ENCODE peak calls at places on chromosomes 16 and 17, in six cellular contexts. W is endodermal cell, G is fibroblast of lung, V is NB4, N is progenitor cell of endocrine pancreas, E is uterus. O is an unnamed sample.

GRCh38 chr16:85258616-85259015 is 146.3 kb upstream of the CIBAR2 start:
- DNase-seq in G (no peak), W (no peak), E (no peak), V (peak; percentile 50), N (no peak), O (no peak)

GRCh38 chr17:64182325-64183012 is 52.5 kb upstream of the ERN1 start:
- DNase-seq in E (no peak), V (no peak), W (no peak), G (no peak), N (no peak), O (no peak)

GRCh38 chr17:9854255-9854654 is 28.5 kb downstream of the GLP2R start:
- DNase-seq in V (no peak), W (no peak), N (no peak), G (no peak), E (no peak), O (no peak)

GRCh38 chr16:81261049-81261648 is 22.7 kb downstream of the BCO1 start:
- DNase-seq in G (no peak), E (no peak), N (no peak), W (peak; percentile 74), V (peak; percentile 47), O (no peak)

GRCh38 chr17:72691601-72692000 is 400.9 kb downstream of the SLC39A11 start:
- DNase-seq in V (no peak), G (peak; percentile 88), E (no peak), W (no peak), N (no peak), O (no peak)

GRCh38 chr17:39599006-39599664 is 8.6 kb downstream of the NEUROD2 start:
- DNase-seq in V (no peak), W (peak; percentile 69), N (no peak), E (no peak), G (no peak), O (no peak)

GRCh38 chr16:13936596-13937081 is 16.7 kb downstream of the ERCC4 start:
- DNase-seq in G (peak; percentile 56), W (no peak), E (peak; percentile 38), N (no peak), V (peak; percentile 72), O (no peak)

GRCh38 chr16:71360378-71360777 is 1.9 kb downstream of the CALB2 start:
- DNase-seq in E (no peak), V (peak; percentile 53), G (peak; percentile 97), N (no peak), W (no peak), O (no peak)

GRCh38 chr17:76075364-76076099 is 951 bp downstream of the GALR2 start:
- DNase-seq in N (no peak), G (no peak), E (no peak), V (peak; percentile 35), W (peak; percentile 90), O (no peak)

DNA sequence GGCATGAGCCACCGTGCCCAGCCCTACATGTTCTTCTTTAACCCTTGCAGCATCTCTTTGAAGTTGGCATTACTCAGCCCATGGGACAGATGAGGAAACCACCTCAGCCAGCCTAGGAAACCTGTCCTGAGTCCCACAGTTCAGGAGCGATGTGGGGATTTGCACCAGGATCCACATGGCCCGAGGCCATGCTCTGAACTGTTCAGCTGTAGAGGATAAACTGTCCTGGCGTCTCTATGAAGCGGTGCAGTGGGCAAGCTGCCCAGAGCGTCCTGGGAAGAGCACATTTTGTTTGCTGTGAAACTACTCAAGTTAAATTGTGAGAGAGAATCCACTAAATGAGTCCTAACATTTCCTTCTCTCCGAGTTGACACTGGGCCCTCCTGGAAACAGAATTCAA is 276.7 kb upstream of the TNRC6C start:
- DNase-seq in N (no peak), E (peak; percentile 67), V (no peak), G (peak; percentile 4), W (peak; percentile 33), O (no peak)
- TF ChIP-seq CTCF in N (no peak), E (no peak), V (no peak), G (no peak), W (no peak), O (no peak)

GRCh38 chr17:1473170-1473569 is 17.1 kb upstream of the CRK start:
- DNase-seq in W (peak; percentile 73), N (no peak), E (no peak), V (peak; percentile 57), G (no peak), O (no peak)
- TF ChIP-seq CTCF in W (peak; percentile 48), N (no peak), E (no peak), V (peak; percentile 35), G (no peak), O (no peak)

GRCh38 chr17:73719588-73720071 is 75.4 kb upstream of the SDK2 start:
- DNase-seq in W (peak; percentile 61), E (no peak), N (no peak), V (peak; percentile 34), G (no peak), O (no peak)

GRCh38 chr17:73718362-73718761 is 74.1 kb upstream of the SDK2 start:
- DNase-seq in N (no peak), V (no peak), G (no peak), W (no peak), E (no peak), O (no peak)

GRCh38 chr17:73720187-73720834 is 76.1 kb upstream of the SDK2 start:
- DNase-seq in W (peak; percentile 84), E (no peak), V (peak; percentile 42), N (no peak), G (no peak), O (no peak)

GRCh38 chr17:73717690-73718089 is 73.4 kb upstream of the SDK2 start:
- DNase-seq in W (no peak), G (no peak), E (no peak), V (no peak), N (no peak), O (no peak)

GRCh38 chr17:73718912-73719311 is 74.7 kb upstream of the SDK2 start:
- DNase-seq in G (no peak), E (no peak), N (no peak), W (no peak), V (peak; percentile 38), O (no peak)
- TF ChIP-seq CTCF in G (no peak), E (no peak), N (no peak), W (no peak), V (no peak), O (no peak)

DNA sequence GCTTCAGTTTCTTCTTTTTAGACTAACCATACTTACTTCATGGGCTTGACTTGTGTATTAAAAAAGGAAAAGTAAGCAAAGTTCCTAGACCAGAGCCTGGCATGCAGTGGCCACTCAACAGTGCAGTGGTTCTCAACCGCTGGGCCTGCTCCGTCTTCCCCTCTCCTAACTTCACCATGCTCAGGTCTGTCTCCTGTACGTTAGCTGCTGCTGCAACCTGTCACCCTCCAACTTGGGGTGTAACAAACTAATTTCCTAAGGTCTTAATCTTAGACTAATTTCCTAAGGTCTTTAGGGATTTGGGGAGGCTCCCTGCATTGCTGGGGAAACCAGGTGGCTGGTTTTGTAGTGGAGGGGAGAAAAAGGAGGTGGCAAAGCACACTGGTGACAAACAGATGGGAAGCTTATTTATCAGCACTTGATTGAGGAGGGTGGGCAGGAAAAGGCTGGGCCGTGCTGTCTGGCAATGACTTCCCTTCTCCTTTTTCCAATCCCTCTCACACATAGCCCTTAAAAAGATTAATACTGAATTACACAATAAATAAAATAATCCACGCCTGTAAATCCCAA is 2.2 kb upstream of the ARL4D start:
- DNase-seq in V (no peak), G (no peak), N (no peak), E (no peak), W (peak; percentile 52), O (no peak)
- TF ChIP-seq CTCF in V (no peak), G (no peak), N (no peak), E (no peak), W (no peak), O (no peak)

GRCh38 chr16:18936727-18937340 is 10.6 kb upstream of the SMG1 start:
- DNase-seq in N (no peak), V (no peak), E (no peak), G (no peak), W (no peak), O (no peak)
- TF ChIP-seq CTCF in N (no peak), V (no peak), E (no peak), G (no peak), W (no peak), O (no peak)

GRCh38 chr16:6576646-6577045 is 756.0 kb upstream of the RBFOX1 start:
- DNase-seq in E (no peak), G (no peak), N (no peak), V (no peak), W (no peak), O (no peak)

GRCh38 chr16:6574146-6574545 is 758.5 kb upstream of the RBFOX1 start:
- DNase-seq in V (no peak), W (no peak), G (no peak), N (no peak), E (no peak), O (no peak)

GRCh38 chr16:6570520-6570919 is 762.1 kb upstream of the RBFOX1 start:
- DNase-seq in E (no peak), W (no peak), V (no peak), G (no peak), N (no peak), O (no peak)

GRCh38 chr16:6571044-6571443 is 761.6 kb upstream of the RBFOX1 start:
- DNase-seq in G (no peak), W (peak; percentile 84), E (no peak), N (no peak), V (no peak), O (no peak)

GRCh38 chr16:6573577-6573976 is 759.1 kb upstream of the RBFOX1 start:
- DNase-seq in G (no peak), N (peak; percentile 30), W (peak; percentile 87), V (peak; percentile 6), E (no peak), O (peak; percentile 35)
- TF ChIP-seq CTCF in G (no peak), N (peak; percentile 65), W (peak; percentile 71), V (no peak), E (no peak), O (peak; percentile 48)

DNA sequence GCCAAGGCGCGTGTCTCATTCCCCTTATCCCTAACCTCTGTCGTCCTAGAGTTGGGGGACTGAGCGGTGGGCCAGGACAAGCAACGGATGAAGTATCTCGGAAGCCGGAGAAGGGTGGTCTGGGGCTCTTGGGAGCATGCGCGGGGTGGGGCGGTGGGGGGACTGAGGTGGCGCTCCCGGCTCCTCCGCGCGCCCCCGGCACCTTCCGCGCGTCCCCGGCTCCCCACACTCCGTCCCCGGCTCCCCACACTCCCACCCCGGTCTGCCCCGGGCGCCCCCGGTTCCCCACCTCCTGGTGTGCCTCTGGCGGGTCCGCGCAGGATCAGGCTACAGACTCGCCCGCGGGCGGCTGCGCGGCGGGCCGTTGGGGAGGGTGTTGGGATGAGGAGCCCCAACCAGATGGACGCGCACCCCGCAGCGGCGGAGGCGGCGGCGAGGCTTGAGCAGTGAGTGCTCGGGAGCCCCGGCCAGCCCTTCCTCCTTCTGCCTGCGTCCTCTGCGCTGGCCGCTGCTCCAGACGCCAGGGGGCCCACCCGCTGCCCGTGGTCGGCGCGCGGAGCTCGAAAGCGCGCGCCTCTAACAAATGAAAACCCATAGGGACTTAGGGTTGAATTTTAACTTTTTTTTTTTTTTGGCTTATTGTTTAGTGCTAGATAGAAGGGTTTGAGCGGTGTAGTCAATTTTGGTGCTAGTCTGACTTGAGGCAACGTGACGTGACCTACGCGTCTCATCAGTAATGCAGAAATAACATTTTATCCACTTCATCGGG is 5.6 kb upstream of the CRYM start:
- DNase-seq in W (peak; percentile 91), G (peak; percentile 48), V (peak; percentile 16), N (peak; percentile 62), E (peak; percentile 36), O (no peak)
- TF ChIP-seq CTCF in W (peak; percentile 76), G (peak; percentile 39), V (no peak), N (peak; percentile 65), E (peak; percentile 33), O (no peak)

O was measured in D721Med.